ENCODE peak calls at places on chromosomes 2 and 18, in five cellular contexts. S is transverse colon, H is ovary, J is stomach, K is heart left ventricle. T is an unnamed sample.

GRCh38 chr2:160719116-160719515 is 225.5 kb upstream of the RBMS1 start:
- DNase-seq in S (no peak), K (no peak), J (no peak), H (no peak), T (no peak)

GRCh38 chr2:222424729-222425671 is 657 bp downstream of the SGPP2 start:
- DNase-seq in S (peak), H (no peak), J (peak), K (no peak), T (no peak)

GRCh38 chr2:166563894-166564293 is 69.8 kb upstream of the SCN7A start:
- DNase-seq in H (no peak), J (no peak), K (no peak), S (no peak), T (no peak)

GRCh38 chr18:32922951-32923430 is 150.2 kb upstream of the KLHL14 start:
- DNase-seq in S (no peak), K (no peak), J (no peak), H (no peak), T (no peak)

GRCh38 chr18:37484893-37485834 is 80.4 kb downstream of the CELF4 start:
- DNase-seq in S (peak), K (no peak), H (peak), J (no peak), T (no peak)

GRCh38 chr2:25623361-25623760 is 50.0 kb downstream of the DTNB start:
- DNase-seq in H (no peak), S (no peak), K (no peak), J (no peak), T (no peak)

GRCh38 chr2:197130318-197130717 is 180.3 kb downstream of the ANKRD44 start:
- DNase-seq in J (no peak), K (no peak), H (no peak), S (no peak), T (no peak)

GRCh38 chr18:5295231-5295920 is at the start of gene ZBTB14:
- DNase-seq in J (peak), K (peak), S (peak), H (peak), T (peak)

GRCh38 chr2:8653485-8653884 is 28.4 kb upstream of the ID2 start:
- DNase-seq in J (no peak), S (no peak), H (no peak), K (no peak), T (no peak)

GRCh38 chr2:120005834-120006521 is 6.9 kb upstream of the EPB41L5 start:
- DNase-seq in H (no peak), K (no peak), J (no peak), S (no peak), T (no peak)

GRCh38 chr2:158716091-158716815 is 78.9 kb upstream of the DAPL1 start:
- DNase-seq in S (no peak), J (no peak), H (no peak), K (peak), T (no peak)

GRCh38 chr2:121897335-121897970 is 142.0 kb downstream of the TSN start:
- DNase-seq in S (no peak), H (no peak), J (no peak), K (no peak), T (no peak)

GRCh38 chr2:96863575-96864342 is 5.9 kb upstream of the ANKRD39 start:
- DNase-seq in H (no peak), K (no peak), S (no peak), J (no peak), T (no peak)

GRCh38 chr2:68764041-68764780 is 29.6 kb downstream of the ARHGAP25 start:
- DNase-seq in J (no peak), K (no peak), S (no peak), H (no peak), T (no peak)
- H3K4me3 ChIP-seq in J (no peak), K (peak), S (peak), H (no peak), T (no peak)

GRCh38 chr2:45002661-45003210 is 6.5 kb downstream of the SIX2 start:
- DNase-seq in S (no peak), K (no peak), J (no peak), H (no peak), T (no peak)

GRCh38 chr2:45003586-45004568 is 5.4 kb downstream of the SIX2 start:
- DNase-seq in S (no peak), J (no peak), H (no peak), K (no peak), T (no peak)

GRCh38 chr2:45006041-45006941 is 3.0 kb downstream of the SIX2 start:
- DNase-seq in J (no peak), S (no peak), K (no peak), H (no peak), T (no peak)

GRCh38 chr2:45005261-45006002 is 3.8 kb downstream of the SIX2 start:
- DNase-seq in K (no peak), H (no peak), S (no peak), J (no peak), T (no peak)

DNA sequence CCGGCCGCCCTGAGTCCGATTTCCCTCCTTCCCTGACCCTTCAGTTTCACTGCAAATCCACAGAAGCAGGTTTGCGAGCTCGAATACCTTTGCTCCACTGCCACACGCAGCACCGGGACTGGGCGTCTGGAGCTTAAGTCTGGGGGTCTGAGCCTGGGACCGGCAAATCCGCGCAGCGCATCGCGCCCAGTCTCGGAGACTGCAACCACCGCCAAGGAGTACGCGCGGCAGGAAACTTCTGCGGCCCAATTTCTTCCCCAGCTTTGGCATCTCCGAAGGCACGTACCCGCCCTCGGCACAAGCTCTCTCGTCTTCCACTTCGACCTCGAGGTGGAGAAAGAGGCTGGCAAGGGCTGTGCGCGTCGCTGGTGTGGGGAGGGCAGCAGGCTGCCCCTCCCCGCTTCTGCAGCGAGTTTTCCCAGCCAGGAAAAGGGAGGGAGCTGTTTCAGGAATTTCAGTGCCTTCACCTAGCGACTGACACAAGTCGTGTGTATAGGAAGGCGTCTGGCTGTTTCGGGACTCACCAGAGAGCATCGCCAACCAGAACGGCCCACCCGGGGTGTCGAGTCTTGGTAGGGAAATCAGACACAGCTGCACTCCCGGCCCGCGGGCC is 4.6 kb downstream of the SIX2 start:
- DNase-seq in S (no peak), H (no peak), K (no peak), J (no peak), T (no peak)
- TF ChIP-seq POLR2A in S (no peak), H (no peak), K (no peak), J (no peak), T (no peak)

GRCh38 chr2:12817870-12818269 is 101.1 kb downstream of the TRIB2 start:
- DNase-seq in K (no peak), H (no peak), J (no peak), S (no peak), T (no peak)

GRCh38 chr2:12818416-12819097 is 101.8 kb downstream of the TRIB2 start:
- DNase-seq in H (no peak), J (no peak), S (no peak), K (no peak), T (no peak)

GRCh38 chr2:12821656-12822055 is 104.9 kb downstream of the TRIB2 start:
- DNase-seq in J (no peak), S (no peak), K (no peak), H (no peak), T (no peak)

GRCh38 chr2:12819098-12819465 is 102.3 kb downstream of the TRIB2 start:
- DNase-seq in H (peak), K (peak), J (peak), S (peak), T (peak)

DNA sequence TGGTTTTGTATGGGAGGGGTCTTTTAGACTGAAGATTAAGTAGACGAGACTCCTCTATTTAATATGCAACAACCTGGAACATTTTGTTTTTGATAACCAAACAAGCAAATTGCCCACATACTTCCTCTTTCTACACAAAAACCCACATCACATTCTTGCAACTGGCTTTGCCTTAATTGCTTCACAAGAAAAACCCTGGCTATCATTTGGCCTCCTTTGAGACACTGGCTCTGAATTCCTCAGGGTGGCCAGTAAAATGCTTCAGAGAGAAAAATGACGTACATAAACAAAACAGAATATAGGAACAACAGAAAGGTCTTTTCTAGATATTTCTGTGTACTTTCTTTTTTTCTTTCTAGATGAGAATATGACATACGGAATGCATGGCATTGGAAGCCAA is 103.0 kb downstream of the TRIB2 start:
- DNase-seq in K (no peak), S (no peak), H (no peak), J (no peak), T (no peak)
- H3K27ac ChIP-seq in K (peak), S (peak), H (peak), J (no peak), T (peak)

GRCh38 chr2:202066850-202067249 is 6.2 kb upstream of the KIAA2012 start:
- DNase-seq in J (no peak), H (no peak), K (no peak), S (no peak), T (no peak)

GRCh38 chr2:202067589-202067988 is 5.5 kb upstream of the KIAA2012 start:
- DNase-seq in H (no peak), J (no peak), K (no peak), S (no peak), T (no peak)

GRCh38 chr2:202064881-202065230 is 8.2 kb upstream of the KIAA2012 start:
- DNase-seq in S (no peak), J (no peak), K (no peak), H (no peak), T (no peak)

GRCh38 chr2:202061695-202062094 is 11.4 kb upstream of the KIAA2012 start:
- DNase-seq in H (no peak), S (no peak), K (no peak), J (no peak), T (no peak)

DNA sequence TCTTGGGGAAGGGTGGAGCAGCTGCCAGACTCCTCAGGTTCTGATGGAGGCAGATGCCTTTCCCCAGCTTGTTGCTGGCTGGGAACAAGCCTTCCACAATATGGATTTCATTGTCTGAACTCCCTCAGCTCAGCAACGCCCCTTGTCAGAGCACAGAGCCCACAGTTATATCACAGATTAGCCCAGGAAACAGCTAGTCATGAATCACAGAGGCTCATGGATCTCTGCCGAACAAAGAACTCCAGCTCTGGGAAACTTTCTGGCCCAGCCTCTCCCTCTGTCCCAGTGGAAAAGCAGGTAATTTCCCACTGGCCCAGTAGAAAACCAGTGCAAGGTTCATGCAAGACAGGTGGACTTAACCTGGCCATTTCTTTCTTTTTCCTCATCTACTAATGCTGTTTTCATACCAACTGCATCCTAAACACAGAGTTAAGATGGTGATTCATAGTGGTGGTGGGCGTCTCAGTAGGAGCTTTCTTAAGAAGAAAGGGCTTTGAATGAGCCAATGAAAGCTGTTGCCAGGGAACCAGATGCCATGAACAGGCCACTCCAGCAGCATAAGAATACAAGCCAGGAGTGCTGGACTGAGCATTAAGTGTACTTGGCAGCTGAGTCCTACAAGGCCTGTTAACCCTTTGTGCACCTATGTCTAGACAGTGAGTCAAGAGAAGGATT is 8.7 kb upstream of the KIAA2012 start:
- DNase-seq in S (no peak), K (peak), J (no peak), H (no peak), T (peak)
- H3K4me3 ChIP-seq in S (no peak), K (no peak), J (no peak), H (no peak), T (no peak)

DNA sequence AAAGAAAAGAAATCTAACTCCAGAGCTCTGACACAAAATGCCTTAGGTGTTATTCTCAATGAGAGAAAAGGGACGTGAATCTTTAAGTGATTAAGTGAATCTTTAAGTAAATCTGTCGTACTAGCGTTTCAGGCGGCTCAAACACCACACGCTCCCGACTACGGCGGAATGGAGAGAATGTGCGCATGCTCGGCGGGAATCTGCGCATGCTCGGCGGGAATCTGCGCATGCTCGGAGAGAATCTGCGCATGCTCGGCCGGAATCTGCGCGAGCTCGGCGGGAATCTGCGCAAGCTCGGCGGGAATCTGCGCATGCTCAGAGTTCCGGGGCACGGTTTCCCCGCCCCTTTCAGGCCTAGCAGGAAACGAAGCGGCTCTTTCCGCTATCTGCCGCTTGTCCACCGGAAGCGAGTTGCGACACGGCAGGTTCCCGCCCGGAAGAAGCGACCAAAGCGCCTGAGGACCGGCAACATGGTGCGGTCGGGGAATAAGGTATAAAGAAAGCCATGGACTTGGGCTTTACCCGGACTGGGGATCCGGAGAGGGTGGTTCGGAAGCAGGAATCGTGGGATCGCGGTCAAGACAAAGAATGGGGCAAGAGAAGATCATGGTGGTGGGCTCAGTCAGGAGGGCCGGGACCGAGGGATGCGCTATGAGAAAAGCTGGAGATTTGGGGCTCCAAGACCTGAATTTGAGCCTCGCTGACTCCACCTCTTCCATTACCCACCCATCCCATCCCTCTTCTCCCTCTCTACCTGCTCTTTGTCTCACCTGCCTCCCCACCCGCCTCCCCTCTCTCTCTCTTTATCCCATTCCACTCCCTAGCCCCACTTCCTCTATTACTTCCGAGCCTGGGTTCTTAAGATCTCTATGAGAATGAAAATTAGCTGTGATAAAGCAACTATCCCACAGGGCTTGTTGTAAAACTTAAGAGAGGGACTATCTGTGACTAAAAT is at the start of gene XRCC5:
- DNase-seq in S (peak), J (peak), H (peak), K (peak), T (peak)
- TF ChIP-seq POLR2A in S (peak), J (no peak), H (peak), K (no peak), T (peak)